ENCODE peak calls at places on chromosomes 1 and 21, in five cellular contexts. Y, B, D, W and L are unnamed samples.

GRCh38 chr1:210597555-210598134 is 268.9 kb downstream of the HHAT start:
- DNase-seq in W (no peak), Y (no peak), D (no peak), B (no peak), L (no peak)

GRCh38 chr1:160070243-160071163 is 543 bp upstream of the KCNJ10 start:
- DNase-seq in W (peak; percentile 75), Y (peak; percentile 49), D (no peak), B (peak; percentile 84), L (peak; percentile 79)

GRCh38 chr1:87331319-87332269 is 2.9 kb downstream of the LMO4 start:
- DNase-seq in B (peak; percentile 86), Y (peak; percentile 67), D (no peak), W (peak; percentile 80), L (peak; percentile 83)

GRCh38 chr1:28123461-28123961 is 35.1 kb upstream of the EYA3 start:
- DNase-seq in W (no peak), B (no peak), D (no peak), Y (no peak), L (no peak)

GRCh38 chr1:54850082-54850730 is 36.8 kb downstream of the DHCR24 start:
- DNase-seq in D (no peak), Y (no peak), B (no peak), W (no peak), L (no peak)

GRCh38 chr1:3061981-3062615 is 6.9 kb upstream of the PRDM16 start:
- DNase-seq in W (no peak), D (no peak), B (peak; percentile 68), Y (no peak), L (no peak)

GRCh38 chr1:44616991-44617702 is 57.1 kb downstream of the TMEM53 start:
- DNase-seq in Y (no peak), D (no peak), W (no peak), B (peak; percentile 69), L (peak; percentile 26)

GRCh38 chr1:183987593-183988318 is 49.8 kb downstream of the COLGALT2 start:
- DNase-seq in B (no peak), Y (no peak), W (no peak), D (no peak), L (no peak)

GRCh38 chr1:175338447-175339135 is 146.0 kb upstream of the KIAA0040 start:
- DNase-seq in W (no peak), Y (no peak), D (no peak), B (no peak), L (peak; percentile 25)

DNA sequence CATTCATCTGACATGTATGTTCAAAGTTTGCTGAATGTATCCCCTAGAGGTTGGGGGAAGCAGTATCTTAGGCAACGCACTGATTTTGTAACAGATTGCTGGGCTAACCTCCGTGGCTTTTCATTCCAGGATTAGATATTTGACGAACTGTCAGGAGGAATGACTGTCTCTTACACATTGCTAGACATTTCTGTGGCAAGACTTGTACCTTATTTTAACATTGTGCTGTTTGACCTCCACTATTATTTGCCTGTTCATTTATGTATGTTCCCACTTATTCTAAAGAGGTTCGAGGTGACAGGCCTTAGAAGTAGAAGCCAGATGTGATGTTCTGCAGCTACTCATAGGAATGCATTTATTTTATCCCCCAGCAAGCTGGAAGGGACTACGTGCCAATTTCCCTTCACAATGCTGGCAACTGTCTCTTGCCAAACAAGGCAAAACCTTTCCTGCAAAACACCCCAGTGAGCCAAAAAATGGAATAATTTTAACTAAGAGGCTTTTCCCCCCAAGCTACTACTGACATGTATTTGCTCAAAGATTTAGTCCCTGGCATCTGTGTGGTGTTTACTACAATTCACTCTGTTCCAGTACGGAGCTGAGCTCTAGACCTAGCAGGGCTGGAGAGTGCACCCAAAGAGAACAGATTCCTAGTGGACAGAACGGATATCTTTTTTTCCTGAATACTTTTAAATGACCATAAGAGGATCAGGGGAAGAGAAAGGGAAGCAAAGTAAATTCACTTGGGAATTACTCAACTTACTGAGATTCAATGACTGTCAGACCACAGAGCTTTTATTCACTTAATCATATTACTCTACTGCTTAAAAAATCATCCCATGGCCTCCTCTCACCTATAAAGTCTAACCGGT is 646.2 kb downstream of the SMYD3 start:
- DNase-seq in Y (no peak), D (no peak), W (no peak), B (no peak), L (no peak)
- H3K27ac ChIP-seq in Y (no peak overlapping the region), D (no peak overlapping the region), W (no peak overlapping the region), B (peak overlapping the region; percentile 1), L (no peak overlapping the region)

DNA sequence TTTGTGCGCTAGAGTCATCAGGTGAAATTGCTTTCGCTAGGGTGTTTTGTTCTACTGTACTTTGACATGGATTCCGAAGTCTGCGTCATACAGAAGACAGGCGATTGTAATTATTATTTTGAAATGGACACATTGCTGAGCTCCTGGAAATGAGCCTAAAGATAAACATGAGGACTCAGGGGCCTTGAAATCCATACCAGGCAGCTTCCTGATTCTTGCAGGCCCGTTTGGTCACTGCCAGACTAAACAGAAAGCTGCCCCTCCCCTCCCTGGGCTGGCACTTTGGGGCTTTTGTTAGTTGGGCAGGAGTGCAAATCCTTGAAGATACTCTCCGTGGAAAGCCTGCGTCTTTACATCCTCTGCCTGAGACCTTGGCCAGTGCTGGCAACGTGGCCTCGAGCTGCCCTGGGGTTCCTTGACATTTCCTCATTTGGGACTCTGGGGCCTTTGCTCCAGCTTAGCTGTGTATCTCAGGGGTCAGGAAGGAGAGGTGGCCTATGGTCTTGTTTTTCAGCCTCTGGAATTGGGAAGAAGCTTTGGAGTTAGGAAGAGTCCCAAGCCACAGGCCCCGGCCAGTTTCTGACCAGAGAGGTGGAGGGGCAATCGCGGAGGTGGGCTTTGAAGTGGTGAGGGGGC is 26.9 kb upstream of the KCNE2 start:
- DNase-seq in Y (no peak), W (no peak), B (no peak), D (no peak), L (no peak)
- H3K27ac ChIP-seq in Y (peak overlapping the region; percentile 22), W (no peak overlapping the region), B (no peak overlapping the region), D (peak overlapping the region; percentile 57), L (peak overlapping the region; percentile 55)

GRCh38 chr1:21302747-21303715 is 12.8 kb upstream of the ECE1 start:
- DNase-seq in Y (no peak), B (peak; percentile 74), W (no peak), D (no peak), L (peak; percentile 84)

GRCh38 chr1:21307210-21307609 is 16.9 kb upstream of the ECE1 start:
- DNase-seq in Y (no peak), D (no peak), B (no peak), W (no peak), L (no peak)

GRCh38 chr1:21305900-21306189 is 15.6 kb upstream of the ECE1 start:
- DNase-seq in Y (no peak), B (no peak), D (no peak), W (no peak), L (no peak)

GRCh38 chr1:21304488-21304887 is 14.2 kb upstream of the ECE1 start:
- DNase-seq in Y (no peak), W (no peak), D (no peak), B (no peak), L (no peak)

GRCh38 chr1:21305155-21305899 is 15.1 kb upstream of the ECE1 start:
- DNase-seq in W (no peak), Y (no peak), D (no peak), B (no peak), L (no peak)
- H3K27ac ChIP-seq in W (no peak overlapping the region), Y (peak overlapping the region; percentile 90), D (peak overlapping the region; percentile 50), B (no peak overlapping the region), L (peak overlapping the region; percentile 78)

GRCh38 chr21:39095681-39096080 is 87.6 kb downstream of the PSMG1 start:
- DNase-seq in W (no peak), B (no peak), D (no peak), Y (no peak), L (no peak)
- H3K27ac ChIP-seq in W (no peak overlapping the region), B (no peak overlapping the region), D (peak overlapping the region; percentile 80), Y (peak overlapping the region; percentile 67), L (peak overlapping the region; percentile 46)

GRCh38 chr1:59444520-59444919 is 147.6 kb downstream of the FGGY start:
- DNase-seq in D (no peak), Y (no peak), B (no peak), W (no peak), L (no peak)
- H3K27ac ChIP-seq in D (no peak overlapping the region), Y (peak overlapping the region; percentile 74), B (no peak overlapping the region), W (no peak overlapping the region), L (peak overlapping the region; percentile 70)